ENCODE peak calls at places on chromosomes 2 and 18, in seven cellular contexts. G, T, Y, E, L, M and K are unnamed samples. For H3K4me1, the result is how much of the 10 kb centered on the place peaks cover.

GRCh38 chr2:45498661-45499550 is 112.2 kb downstream of the SRBD1 start:
- DNase-seq in G (no peak), T (no peak), Y (no peak), E (no peak), L (no peak), M (no peak), K (no peak)

GRCh38 chr2:207770602-207771404 is 1.1 kb upstream of the FZD5 start:
- DNase-seq in G (no peak), T (peak), Y (no peak), E (peak), L (peak), M (no peak), K (peak)

GRCh38 chr18:64436111-64436510 is 287.2 kb upstream of the LINC00305 start:
- DNase-seq in G (no peak), T (no peak), Y (no peak), E (no peak), L (no peak), M (no peak), K (no peak)

GRCh38 chr2:170716851-170717598 is 1.9 kb downstream of the SP5 start:
- DNase-seq in G (peak), T (peak), Y (no peak), E (peak), L (peak), M (no peak), K (no peak)

GRCh38 chr2:120385355-120386127 is 39.6 kb downstream of the INHBB start:
- DNase-seq in G (no peak), T (no peak), Y (no peak), E (peak), L (peak), M (no peak), K (no peak)

GRCh38 chr2:23414876-23415275 is 29.9 kb downstream of the KLHL29 start:
- DNase-seq in G (no peak), T (peak), Y (peak), E (peak), L (peak), M (no peak), K (no peak)

GRCh38 chr2:211367711-211368110 is 811.3 kb downstream of the CPS1 start:
- DNase-seq in G (no peak), T (no peak), Y (peak), E (no peak), L (no peak), M (no peak), K (peak)

GRCh38 chr18:8791171-8791651 is 85.9 kb downstream of the MTCL1 start:
- DNase-seq in G (no peak), T (peak), Y (no peak), E (no peak), L (no peak), M (no peak), K (no peak)

GRCh38 chr2:200786826-200787225 is 24.9 kb upstream of the BZW1 start:
- DNase-seq in G (peak), T (peak), Y (peak), E (no peak), L (no peak), M (peak), K (no peak)

GRCh38 chr2:232018191-232018590 is 56.7 kb downstream of the DIS3L2 start:
- DNase-seq in G (no peak), T (no peak), Y (no peak), E (no peak), L (no peak), M (no peak), K (no peak)

GRCh38 chr2:168002021-168002553 is 245.3 kb downstream of the STK39 start:
- DNase-seq in G (peak), T (peak), Y (peak), E (no peak), L (peak), M (no peak), K (peak)

GRCh38 chr2:67716895-67717294 is 319.8 kb downstream of the ETAA1 start:
- DNase-seq in G (no peak), T (peak), Y (peak), E (no peak), L (no peak), M (no peak), K (no peak)

GRCh38 chr2:52192656-52193055 is 1160.7 kb upstream of the NRXN1 start:
- DNase-seq in G (no peak), T (no peak), Y (no peak), E (no peak), L (no peak), M (no peak), K (no peak)

GRCh38 chr2:30932850-30933249 is 125.6 kb upstream of the CAPN13 start:
- DNase-seq in G (no peak), T (no peak), Y (no peak), E (no peak), L (no peak), M (no peak), K (no peak)

GRCh38 chr2:232349546-232349945 is 29.0 kb upstream of the ALPP start:
- DNase-seq in G (no peak), T (no peak), Y (no peak), E (no peak), L (no peak), M (no peak), K (no peak)

GRCh38 chr2:146161256-146161882 is 1641.5 kb upstream of the ZEB2 start:
- DNase-seq in G (no peak), T (no peak), Y (no peak), E (no peak), L (no peak), M (no peak), K (no peak)

GRCh38 chr18:55861266-55861665 is 273.3 kb upstream of the TCF4 start:
- DNase-seq in G (peak), T (peak), Y (peak), E (peak), L (peak), M (no peak), K (no peak)

GRCh38 chr18:55857409-55857808 is 269.4 kb upstream of the TCF4 start:
- DNase-seq in G (no peak), T (no peak), Y (no peak), E (no peak), L (no peak), M (no peak), K (no peak)

GRCh38 chr18:55858661-55859111 is 270.7 kb upstream of the TCF4 start:
- DNase-seq in G (no peak), T (peak), Y (no peak), E (no peak), L (no peak), M (no peak), K (no peak)

GRCh38 chr18:55857961-55858360 is 270.0 kb upstream of the TCF4 start:
- DNase-seq in G (no peak), T (no peak), Y (no peak), E (no peak), L (no peak), M (no peak), K (no peak)

GRCh38 chr18:55859116-55859515 is 271.1 kb upstream of the TCF4 start:
- DNase-seq in G (no peak), T (peak), Y (no peak), E (no peak), L (no peak), M (no peak), K (no peak)
- H3K4me1 ChIP-seq in G (under half), T (under half), Y (under half), E (half or more), L (half or more), M (under half), K (under half)

GRCh38 chr2:172128484-172128883 is 25.8 kb upstream of the DLX2 start:
- DNase-seq in G (no peak), T (no peak), Y (peak), E (no peak), L (no peak), M (no peak), K (no peak)

GRCh38 chr2:172131713-172132555 is 29.2 kb upstream of the DLX2 start:
- DNase-seq in G (no peak), T (no peak), Y (no peak), E (peak), L (peak), M (no peak), K (no peak)

GRCh38 chr2:172134270-172134669 is 31.6 kb upstream of the DLX2 start:
- DNase-seq in G (no peak), T (no peak), Y (no peak), E (peak), L (no peak), M (no peak), K (no peak)

DNA sequence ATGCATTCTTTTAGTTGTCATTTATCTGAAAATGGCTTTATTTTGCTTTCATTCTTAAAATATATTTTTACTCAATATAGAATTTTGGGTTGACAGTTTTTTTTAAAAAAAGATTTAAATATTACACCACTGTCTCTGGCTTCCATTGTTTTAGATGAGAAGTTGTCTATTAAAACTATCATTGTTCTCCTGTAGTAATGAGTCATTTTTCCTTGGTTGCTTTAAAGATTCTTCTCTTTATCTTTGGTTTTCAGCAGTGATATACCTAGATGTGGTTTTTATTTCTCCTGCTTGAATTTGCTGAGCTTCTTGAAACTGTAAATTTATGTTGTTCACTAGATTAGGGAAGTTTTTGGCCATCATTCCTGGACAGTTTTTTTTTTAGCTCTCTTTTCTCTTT is 26.7 kb upstream of the DLX2 start:
- DNase-seq in G (no peak), T (no peak), Y (no peak), E (no peak), L (no peak), M (no peak), K (no peak)
- TF ChIP-seq EZH2phosphoT487 in G (no peak), T (no peak), Y (no peak), E (no peak), L (no peak), M (no peak), K (no peak)

DNA sequence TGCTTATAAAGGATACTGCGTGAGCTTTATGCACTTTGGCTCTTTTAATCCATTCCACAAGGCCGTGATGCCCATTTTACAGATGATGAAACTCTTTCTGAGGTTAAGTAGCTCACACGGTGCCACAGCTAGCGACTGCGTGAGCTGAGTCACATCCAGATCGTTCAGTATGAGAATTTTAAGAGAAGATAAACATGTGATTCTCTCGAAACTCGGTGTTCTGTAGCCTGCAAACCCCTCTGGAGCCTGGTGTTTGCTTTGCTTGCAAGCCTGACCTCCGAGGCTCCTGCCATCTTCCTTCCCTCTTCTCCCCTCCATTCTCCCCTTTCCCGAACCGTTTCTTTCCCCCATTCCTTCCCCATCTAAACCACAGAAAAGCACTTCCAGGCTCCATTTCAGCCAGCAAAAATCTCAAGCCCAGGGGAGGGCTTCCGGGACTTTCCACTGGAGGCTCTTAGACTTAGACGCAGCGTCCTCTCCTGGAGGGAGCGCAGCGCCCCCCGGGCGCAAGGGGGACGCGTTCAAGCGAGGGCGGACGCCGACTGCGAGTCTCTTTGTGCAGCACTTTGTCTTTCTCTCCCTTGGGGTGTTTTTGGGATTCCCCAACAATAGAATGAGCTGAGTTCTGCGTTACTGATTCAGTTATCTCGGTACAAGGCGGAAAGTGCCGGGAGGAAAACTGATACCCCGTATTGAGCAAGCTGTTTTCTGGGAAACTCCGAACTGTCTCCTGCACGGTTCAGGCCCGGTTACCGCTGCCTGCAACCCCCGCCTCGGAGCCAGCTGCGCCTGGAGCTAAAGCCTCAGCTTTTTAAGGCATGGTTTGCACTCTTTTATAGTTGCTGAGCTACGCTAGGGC is 38.0 kb downstream of the CYP1B1 start:
- DNase-seq in G (peak), T (peak), Y (no peak), E (peak), L (peak), M (no peak), K (no peak)
- TF ChIP-seq EZH2 in G (no peak), T (no peak), Y (no peak), E (no peak), L (no peak), M (no peak), K (no peak)

GRCh38 chr2:239300242-239300641 is 100.6 kb downstream of the HDAC4 start:
- DNase-seq in G (no peak), T (no peak), Y (no peak), E (no peak), L (no peak), M (no peak), K (no peak)

GRCh38 chr2:239300871-239301742 is 99.7 kb downstream of the HDAC4 start:
- DNase-seq in G (no peak), T (no peak), Y (no peak), E (no peak), L (no peak), M (no peak), K (no peak)

GRCh38 chr2:239297142-239298125 is 103.4 kb downstream of the HDAC4 start:
- DNase-seq in G (no peak), T (no peak), Y (no peak), E (no peak), L (no peak), M (no peak), K (no peak)

GRCh38 chr2:239298126-239298804 is 102.6 kb downstream of the HDAC4 start:
- DNase-seq in G (no peak), T (peak), Y (peak), E (no peak), L (no peak), M (no peak), K (no peak)

DNA sequence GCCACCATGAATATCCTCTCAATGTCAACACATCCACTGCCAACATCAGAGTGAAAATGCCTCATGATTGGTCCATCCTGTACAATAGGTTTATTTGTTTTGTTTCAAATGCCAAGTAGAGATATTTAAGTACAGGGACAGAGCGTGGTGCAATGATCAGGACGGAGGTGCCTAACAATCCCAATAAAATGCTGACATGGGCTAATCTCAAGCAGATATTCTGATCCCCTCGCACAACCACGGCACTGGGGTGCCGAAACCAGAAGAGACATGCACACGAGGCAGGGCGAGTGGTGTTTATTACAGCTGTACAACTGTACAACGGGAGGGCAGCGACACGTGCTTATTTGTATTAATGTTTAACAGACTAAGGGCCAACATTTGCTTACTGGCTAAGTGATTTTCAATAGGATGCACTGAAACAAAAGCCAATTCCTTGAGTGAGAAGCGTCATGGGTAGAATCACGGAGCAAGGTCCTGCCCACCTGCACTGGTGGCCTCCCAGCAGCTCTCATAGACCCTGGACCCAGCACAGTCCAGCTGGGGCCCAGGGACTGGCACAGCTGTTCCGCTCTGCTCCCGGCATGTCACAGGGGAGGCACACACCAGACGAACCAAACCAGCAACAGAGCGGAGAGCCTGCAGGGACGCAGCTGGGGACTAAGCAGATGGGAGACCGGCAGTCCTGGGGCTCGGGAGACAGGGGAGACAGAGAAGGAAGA is 101.4 kb downstream of the HDAC4 start:
- DNase-seq in G (peak), T (no peak), Y (no peak), E (no peak), L (no peak), M (no peak), K (no peak)
- H3K4me1 ChIP-seq in G (half or more), T (under half), Y (under half), E (under half), L (under half), M (under half), K (under half)

DNA sequence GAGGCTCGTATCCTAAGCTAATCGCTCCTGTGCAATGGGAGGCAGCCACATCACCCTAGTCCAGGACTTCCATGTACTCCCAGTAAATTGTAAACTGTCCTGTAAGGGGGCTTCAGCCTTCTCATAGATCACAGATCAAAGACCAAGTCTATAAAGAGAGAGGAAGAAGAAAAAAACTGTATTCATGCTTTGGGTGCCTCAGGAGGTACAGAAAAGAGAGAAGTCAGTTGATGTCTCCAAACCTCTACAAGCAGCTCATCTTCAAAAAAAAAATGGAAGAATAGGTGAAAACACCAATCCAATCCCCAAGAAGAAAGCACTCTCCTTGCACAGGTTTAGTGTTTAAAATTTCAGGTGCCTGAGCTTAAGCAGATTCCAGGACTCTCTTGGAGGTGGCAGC is 53.8 kb downstream of the ANKRD44 start:
- DNase-seq in G (no peak), T (no peak), Y (no peak), E (no peak), L (no peak), M (no peak), K (no peak)
- TF ChIP-seq EZH2phosphoT487 in G (no peak), T (no peak), Y (no peak), E (no peak), L (no peak), M (no peak), K (no peak)

GRCh38 chr2:227163998-227164744 is at the start of the genes COL4A3 and COL4A4:
- DNase-seq in G (peak), T (peak), Y (peak), E (peak), L (peak), M (peak), K (peak)
- TF ChIP-seq EZH2 in G (no peak), T (no peak), Y (no peak), E (no peak), L (peak), M (no peak), K (no peak)

GRCh38 chr2:78263571-78263970 is 741.4 kb upstream of the LRRTM4 start:
- DNase-seq in G (no peak), T (no peak), Y (no peak), E (no peak), L (no peak), M (no peak), K (no peak)

GRCh38 chr2:78264130-78264529 is 742.0 kb upstream of the LRRTM4 start:
- DNase-seq in G (no peak), T (no peak), Y (no peak), E (no peak), L (no peak), M (no peak), K (no peak)

GRCh38 chr2:78261454-78261853 is 739.3 kb upstream of the LRRTM4 start:
- DNase-seq in G (no peak), T (no peak), Y (no peak), E (peak), L (no peak), M (no peak), K (no peak)

GRCh38 chr2:78262713-78263375 is 740.7 kb upstream of the LRRTM4 start:
- DNase-seq in G (no peak), T (no peak), Y (no peak), E (no peak), L (no peak), M (no peak), K (no peak)

GRCh38 chr2:78260861-78261260 is 738.7 kb upstream of the LRRTM4 start:
- DNase-seq in G (no peak), T (no peak), Y (no peak), E (no peak), L (no peak), M (no peak), K (no peak)
- H3K4me1 ChIP-seq in G (under half), T (under half), Y (under half), E (under half), L (under half), M (under half), K (under half)